ENCODE peak calls at places on chromosomes 11 and 22, in four cellular contexts. One of them, this sample, is unnamed.

GRCh38 chr11:113174862-113175261 is 139.5 kb upstream of the TTC12 start:
- DNase-seq in H9: no peak
- DNase-seq in body of pancreas: no peak
- DNase-seq in heart right ventricle: no peak
- DNase-seq in this sample: no peak

GRCh38 chr11:72805214-72805613 is 9.0 kb upstream of the ATG16L2 start:
- DNase-seq in H9: no peak
- DNase-seq in body of pancreas: no peak
- DNase-seq in heart right ventricle: no peak
- DNase-seq in this sample: no peak

GRCh38 chr11:34904421-34904950 is 11.7 kb downstream of the APIP start:
- DNase-seq in H9: no peak
- DNase-seq in body of pancreas: no peak
- DNase-seq in heart right ventricle: no peak
- DNase-seq in this sample: no peak

GRCh38 chr11:62001450-62002178 is 34.2 kb upstream of the FTH1 start:
- DNase-seq in H9: no peak
- DNase-seq in body of pancreas: peak; percentile 92
- DNase-seq in heart right ventricle: no peak
- DNase-seq in this sample: no peak

GRCh38 chr11:19995131-19995530 is 165.1 kb downstream of the DBX1 start:
- DNase-seq in H9: no peak
- DNase-seq in body of pancreas: no peak
- DNase-seq in heart right ventricle: no peak
- DNase-seq in this sample: no peak

GRCh38 chr11:32829157-32829679 is 509 bp upstream of the PRRG4 start:
- DNase-seq in H9: no peak
- DNase-seq in body of pancreas: no peak
- DNase-seq in heart right ventricle: no peak
- DNase-seq in this sample: no peak

GRCh38 chr11:32288276-32288675 is 147.1 kb downstream of the WT1 start:
- DNase-seq in H9: peak; percentile 49
- DNase-seq in body of pancreas: no peak
- DNase-seq in heart right ventricle: no peak
- DNase-seq in this sample: no peak

GRCh38 chr11:116840224-116840745 is 2.9 kb upstream of the APOA1 start:
- DNase-seq in H9: peak; percentile 50
- DNase-seq in body of pancreas: no peak
- DNase-seq in heart right ventricle: no peak
- DNase-seq in this sample: no peak

GRCh38 chr11:70844387-70844786 is 408.0 kb downstream of the SHANK2 start:
- DNase-seq in H9: no peak
- DNase-seq in body of pancreas: no peak
- DNase-seq in heart right ventricle: no peak
- DNase-seq in this sample: no peak

GRCh38 chr11:14905104-14906033 is 13.3 kb upstream of the CYP2R1 start:
- DNase-seq in H9: peak; percentile 90
- DNase-seq in body of pancreas: peak; percentile 85
- DNase-seq in heart right ventricle: peak; percentile 36
- DNase-seq in this sample: peak; percentile 27

GRCh38 chr11:124672531-124673215 is 866 bp downstream of the SIAE start:
- DNase-seq in H9: no peak
- DNase-seq in body of pancreas: no peak
- DNase-seq in heart right ventricle: no peak
- DNase-seq in this sample: no peak

DNA sequence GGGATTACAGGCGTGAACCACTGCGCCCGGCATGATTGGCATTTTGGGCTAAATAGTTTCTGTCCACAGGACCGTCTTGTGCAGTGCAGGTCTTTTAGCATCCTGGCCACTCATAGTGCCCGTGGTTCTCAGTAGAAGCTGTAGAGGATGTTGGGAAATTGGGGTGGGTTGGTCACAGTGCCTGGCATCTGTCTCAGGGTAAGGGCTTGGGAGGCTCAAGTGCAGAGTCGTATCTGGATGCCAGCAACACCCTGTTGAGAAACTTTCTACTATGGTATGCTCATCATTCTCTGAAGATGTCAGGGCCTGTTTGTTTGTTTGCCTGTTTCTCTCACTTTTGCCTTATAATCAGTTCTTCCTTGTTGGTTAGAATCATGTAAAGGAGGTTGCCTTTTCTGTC is 21.9 kb downstream of the UBE2L3 start:
- DNase-seq in H9: no peak
- DNase-seq in body of pancreas: no peak
- DNase-seq in heart right ventricle: no peak
- DNase-seq in this sample: no peak
- H3K4me1 ChIP-seq in H9: no peaks in the 10 kb centered on the region
- H3K4me1 ChIP-seq in body of pancreas: peaks cover 33% of the 10 kb centered on the region
- H3K4me1 ChIP-seq in heart right ventricle: peaks cover 63% of the 10 kb centered on the region
- H3K4me1 ChIP-seq in this sample: peaks cover 73% of the 10 kb centered on the region

DNA sequence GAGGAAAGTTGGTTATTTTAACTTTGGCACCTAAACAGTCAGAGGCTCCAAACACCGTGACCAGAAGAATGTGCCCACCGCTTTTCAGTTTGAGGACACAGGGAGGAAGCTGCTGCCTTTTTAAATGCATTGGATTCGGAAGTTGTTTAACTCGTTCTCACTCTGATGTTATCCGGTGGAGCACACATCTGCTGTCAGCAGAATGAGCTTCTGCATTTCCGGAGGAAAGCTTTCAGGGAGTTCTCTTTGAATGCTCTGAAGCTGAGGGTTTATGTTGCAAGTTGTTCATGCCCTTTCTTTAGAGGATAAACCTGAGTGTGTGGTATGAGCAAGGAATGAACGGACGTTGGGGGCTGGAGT is 64.1 kb downstream of the PPFIBP2 start:
- DNase-seq in H9: peak; percentile 44
- DNase-seq in body of pancreas: no peak
- DNase-seq in heart right ventricle: no peak
- DNase-seq in this sample: no peak
- H3K4me1 ChIP-seq in H9: peaks cover 18% of the 10 kb centered on the region
- H3K4me1 ChIP-seq in body of pancreas: peaks cover 18% of the 10 kb centered on the region
- H3K4me1 ChIP-seq in heart right ventricle: peaks cover 42% of the 10 kb centered on the region
- H3K4me1 ChIP-seq in this sample: peaks cover 75% of the 10 kb centered on the region

DNA sequence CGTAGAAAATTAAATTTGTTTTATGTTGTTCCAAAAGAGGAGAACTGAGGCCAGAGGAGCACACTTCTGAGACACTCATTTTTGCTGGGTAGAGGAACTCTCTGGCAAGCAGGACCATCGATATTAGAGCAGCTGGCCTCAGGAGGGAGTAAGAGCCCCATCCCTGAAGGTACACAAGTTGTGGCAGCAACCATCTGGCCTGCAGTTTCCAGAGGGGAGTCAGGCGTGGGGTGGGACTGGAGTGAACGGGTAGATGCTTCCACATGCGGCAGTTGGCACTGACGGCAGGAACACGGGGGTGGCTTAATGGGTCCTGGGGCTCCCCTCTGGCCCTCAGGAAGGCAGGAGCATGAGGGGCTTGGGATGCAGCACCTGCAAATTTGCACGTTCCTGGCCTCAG is 13.2 kb upstream of the SSTR3 start:
- DNase-seq in H9: no peak
- DNase-seq in body of pancreas: no peak
- DNase-seq in heart right ventricle: no peak
- DNase-seq in this sample: no peak
- H3K4me1 ChIP-seq in H9: no peaks in the 10 kb centered on the region
- H3K4me1 ChIP-seq in body of pancreas: peaks cover 8% of the 10 kb centered on the region
- H3K4me1 ChIP-seq in heart right ventricle: no peaks in the 10 kb centered on the region
- H3K4me1 ChIP-seq in this sample: no peaks in the 10 kb centered on the region

DNA sequence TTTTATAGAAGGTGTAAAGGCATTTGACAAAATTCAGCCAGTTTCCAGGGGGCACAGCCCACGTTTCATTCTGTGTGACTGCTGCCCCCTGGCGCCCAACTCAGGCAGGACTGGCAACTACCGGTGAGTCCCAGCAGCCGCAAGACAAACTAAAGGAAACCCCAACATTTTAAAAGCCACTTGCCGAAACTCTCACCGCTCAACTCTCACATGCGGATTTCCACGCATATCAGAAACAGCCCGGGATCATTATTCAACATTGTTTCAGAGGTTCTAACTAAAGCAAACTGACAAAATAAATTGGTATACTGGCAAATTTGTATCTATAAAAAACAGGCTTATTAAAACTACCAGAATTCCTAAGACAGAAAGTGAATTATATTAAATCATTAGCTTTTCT is 48.2 kb downstream of the MORC2 start:
- DNase-seq in H9: peak; percentile 75
- DNase-seq in body of pancreas: peak; percentile 84
- DNase-seq in heart right ventricle: peak; percentile 76
- DNase-seq in this sample: peak; percentile 81
- H3K4me1 ChIP-seq in H9: no peaks in the 10 kb centered on the region
- H3K4me1 ChIP-seq in body of pancreas: peaks cover 22% of the 10 kb centered on the region
- H3K4me1 ChIP-seq in heart right ventricle: peaks cover 10% of the 10 kb centered on the region
- H3K4me1 ChIP-seq in this sample: peaks cover 12% of the 10 kb centered on the region

This sample was measured in left ventricle myocardium inferior.